ENCODE peak calls at places on chromosomes 4 and X, in five cellular contexts. E, H, U, L and W are unnamed samples. For H3K4me1, the result is how much of the 10 kb centered on the place peaks cover.

GRCh38 chrX:20829665-20830481 is 544.3 kb upstream of the CNKSR2 start:
- DNase-seq in E (peak), L (no peak), H (peak), U (no peak), W (no peak)

GRCh38 chr4:92825186-92825715 is 521.5 kb downstream of the GRID2 start:
- DNase-seq in L (no peak), E (no peak), H (no peak), U (no peak), W (no peak)

GRCh38 chr4:60913026-60913425 is 287.1 kb upstream of the ADGRL3 start:
- DNase-seq in E (no peak), L (no peak), H (no peak), U (no peak), W (no peak)

GRCh38 chr4:20639346-20639745 is 60.9 kb upstream of the PACRGL start:
- DNase-seq in E (no peak), L (no peak), U (no peak), H (no peak), W (no peak)

GRCh38 chrX:113399501-113400192 is 559.0 kb upstream of the AMOT start:
- DNase-seq in H (no peak), E (no peak), L (no peak), U (no peak), W (no peak)

GRCh38 chr4:167234388-167234881 is at the start of gene SPOCK3:
- DNase-seq in L (peak), U (peak), H (peak), E (peak), W (peak)

GRCh38 chr4:181078236-181078635 is 1165.0 kb upstream of the TENM3 start:
- DNase-seq in H (no peak), U (no peak), L (no peak), E (peak), W (no peak)

GRCh38 chrX:23554304-23554703 is 113.0 kb upstream of the PRDX4 start:
- DNase-seq in H (peak), E (peak), U (no peak), L (no peak), W (no peak)

GRCh38 chrX:32155044-32155638 is 1056.2 kb downstream of the DMD start:
- DNase-seq in L (no peak), E (no peak), H (no peak), U (no peak), W (no peak)

GRCh38 chr4:39227906-39228305 is 45.6 kb downstream of the WDR19 start:
- DNase-seq in U (no peak), E (no peak), H (no peak), L (no peak), W (no peak)

GRCh38 chrX:100913111-100913510 is 15.6 kb downstream of the XKRX start:
- DNase-seq in H (no peak), L (no peak), U (no peak), E (no peak), W (no peak)

GRCh38 chrX:43655151-43655676 is 885 bp upstream of the MAOA start:
- DNase-seq in E (peak), U (peak), H (peak), L (peak), W (peak)

GRCh38 chr4:2691313-2691712 is 64.8 kb downstream of the TNIP2 start:
- DNase-seq in L (no peak), E (no peak), U (no peak), H (no peak), W (no peak)

GRCh38 chrX:34943235-34943634 is 639 bp downstream of the FAM47B start:
- DNase-seq in H (no peak), L (no peak), U (no peak), E (no peak), W (peak)

GRCh38 chr4:81814909-81815539 is 343.3 kb upstream of the RASGEF1B start:
- DNase-seq in U (no peak), L (no peak), E (no peak), H (no peak), W (peak)

GRCh38 chr4:133148690-133149363 is at the start of gene PCDH10:
- DNase-seq in E (peak), L (peak), H (peak), U (peak), W (peak)

GRCh38 chr4:33104190-33104773 is 2384.1 kb downstream of the PCDH7 start:
- DNase-seq in U (no peak), H (no peak), L (no peak), E (no peak), W (no peak)

GRCh38 chr4:120692964-120693363 is 229.6 kb downstream of the PRDM5 start:
- DNase-seq in E (peak), L (no peak), U (no peak), H (peak), W (peak)

GRCh38 chrX:118496763-118497079 is 1.1 kb downstream of the DOCK11 start:
- DNase-seq in E (no peak), U (peak), L (no peak), H (no peak), W (no peak)

GRCh38 chr4:11605597-11605996 is 176.9 kb upstream of the HS3ST1 start:
- DNase-seq in U (no peak), L (no peak), H (no peak), E (no peak), W (no peak)

GRCh38 chr4:39621582-39621981 is 17.1 kb downstream of the SMIM14 start:
- DNase-seq in U (peak), E (peak), L (peak), H (no peak), W (peak)

GRCh38 chr4:173511787-173512361 is 18.2 kb downstream of the HAND2 start:
- DNase-seq in U (no peak), E (no peak), H (no peak), L (no peak), W (no peak)

GRCh38 chr4:7813674-7814073 is 126.0 kb downstream of the AFAP1 start:
- DNase-seq in H (no peak), E (peak), L (no peak), U (peak), W (peak)

GRCh38 chrX:124208675-124209074 is 123.8 kb upstream of the TEX13D start:
- DNase-seq in U (no peak), H (no peak), L (peak), E (no peak), W (no peak)

GRCh38 chr4:113825272-113825671 is 63.7 kb upstream of the CAMK2D start:
- DNase-seq in H (no peak), U (no peak), L (no peak), E (no peak), W (no peak)

GRCh38 chr4:82899339-82899738 is 1.2 kb upstream of the THAP9 start:
- DNase-seq in U (no peak), E (no peak), L (no peak), H (no peak), W (no peak)

GRCh38 chr4:107989537-107990386 is at the start of gene HADH:
- DNase-seq in U (peak), L (peak), H (peak), E (peak), W (peak)

GRCh38 chr4:107987916-107988762 is 1.6 kb upstream of the HADH start:
- DNase-seq in H (no peak), L (no peak), E (no peak), U (no peak), W (no peak)

GRCh38 chr4:107991945-107992625 is 2.4 kb downstream of the HADH start:
- DNase-seq in L (no peak), U (no peak), E (no peak), H (no peak), W (no peak)

GRCh38 chr4:107989162-107989536 is 540 bp upstream of the HADH start:
- DNase-seq in E (no peak), U (no peak), L (no peak), H (no peak), W (no peak)

GRCh38 chr4:107988763-107989035 is 990 bp upstream of the HADH start:
- DNase-seq in U (no peak), L (no peak), E (no peak), H (no peak), W (peak)
- H3K4me3 ChIP-seq in U (no peak), L (no peak), E (no peak), H (no peak), W (no peak)

GRCh38 chrX:133926809-133927208 is 58.6 kb downstream of the GPC3 start:
- DNase-seq in U (no peak), E (no peak), L (no peak), H (no peak), W (no peak)
- H3K4me1 ChIP-seq in U (under half), E (under half), L (under half), H (under half), W (under half)

DNA sequence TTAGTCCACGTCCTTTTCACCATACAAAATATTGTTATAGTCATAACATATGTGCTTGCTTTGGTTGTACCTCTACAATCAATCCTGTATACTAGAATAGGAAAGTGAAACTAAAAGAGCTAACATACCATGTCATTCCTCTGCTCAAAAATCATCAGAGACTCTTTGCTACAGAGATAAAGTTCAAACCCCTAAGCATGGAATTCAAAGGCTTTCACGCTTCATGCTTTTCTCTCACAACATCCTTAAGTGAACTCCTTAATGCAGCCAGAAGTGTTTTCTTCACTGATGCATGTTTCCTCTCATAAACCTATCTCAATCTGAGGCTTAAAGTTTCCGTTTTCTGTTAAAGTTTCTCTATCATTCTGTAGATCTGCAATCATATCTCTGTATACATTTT is 744.6 kb upstream of the IGFBP7 start:
- DNase-seq in H (no peak), L (no peak), U (no peak), E (no peak), W (no peak)
- H3K4me3 ChIP-seq in H (no peak), L (no peak), U (no peak), E (no peak), W (no peak)

GRCh38 chrX:103440621-103441020 is 64.3 kb downstream of the BEX3 start:
- DNase-seq in L (no peak), U (no peak), H (no peak), E (no peak), W (no peak)
- H3K4me1 ChIP-seq in L (under half), U (under half), H (under half), E (under half), W (under half)

GRCh38 chr4:824461-825062 is 1.4 kb downstream of the CPLX1 start:
- DNase-seq in E (no peak), H (no peak), L (peak), U (no peak), W (no peak)

GRCh38 chr4:826508-827208 is 729 bp upstream of the CPLX1 start:
- DNase-seq in H (no peak), L (peak), E (no peak), U (no peak), W (peak)

GRCh38 chr4:827209-828081 is 1.5 kb upstream of the CPLX1 start:
- DNase-seq in U (no peak), L (peak), E (no peak), H (no peak), W (no peak)

GRCh38 chr4:825063-825968 is 613 bp downstream of the CPLX1 start:
- DNase-seq in E (no peak), U (no peak), H (no peak), L (peak), W (no peak)

GRCh38 chr4:825969-826330 is at the start of gene CPLX1:
- DNase-seq in E (no peak), U (peak), L (no peak), H (no peak), W (peak)
- H3K4me3 ChIP-seq in E (peak), U (no peak), L (no peak), H (peak), W (no peak)

GRCh38 chrX:121010218-121010617 is 24.7 kb upstream of the CT47A1 start:
- DNase-seq in E (no peak), H (no peak), L (no peak), U (no peak), W (no peak)

GRCh38 chrX:121011254-121011653 is 25.7 kb upstream of the CT47A1 start:
- DNase-seq in E (no peak), L (no peak), U (no peak), H (no peak), W (no peak)

GRCh38 chrX:121014826-121015225 is 29.3 kb upstream of the CT47A1 start:
- DNase-seq in L (no peak), U (no peak), E (no peak), H (no peak), W (no peak)

GRCh38 chrX:121009764-121010163 is 24.2 kb upstream of the CT47A1 start:
- DNase-seq in H (no peak), U (no peak), L (no peak), E (no peak), W (no peak)

GRCh38 chrX:121013897-121014455 is 28.4 kb upstream of the CT47A1 start:
- DNase-seq in U (no peak), L (no peak), H (no peak), E (no peak), W (no peak)
- H3K4me1 ChIP-seq in U (under half), L (under half), H (under half), E (under half), W (under half)

DNA sequence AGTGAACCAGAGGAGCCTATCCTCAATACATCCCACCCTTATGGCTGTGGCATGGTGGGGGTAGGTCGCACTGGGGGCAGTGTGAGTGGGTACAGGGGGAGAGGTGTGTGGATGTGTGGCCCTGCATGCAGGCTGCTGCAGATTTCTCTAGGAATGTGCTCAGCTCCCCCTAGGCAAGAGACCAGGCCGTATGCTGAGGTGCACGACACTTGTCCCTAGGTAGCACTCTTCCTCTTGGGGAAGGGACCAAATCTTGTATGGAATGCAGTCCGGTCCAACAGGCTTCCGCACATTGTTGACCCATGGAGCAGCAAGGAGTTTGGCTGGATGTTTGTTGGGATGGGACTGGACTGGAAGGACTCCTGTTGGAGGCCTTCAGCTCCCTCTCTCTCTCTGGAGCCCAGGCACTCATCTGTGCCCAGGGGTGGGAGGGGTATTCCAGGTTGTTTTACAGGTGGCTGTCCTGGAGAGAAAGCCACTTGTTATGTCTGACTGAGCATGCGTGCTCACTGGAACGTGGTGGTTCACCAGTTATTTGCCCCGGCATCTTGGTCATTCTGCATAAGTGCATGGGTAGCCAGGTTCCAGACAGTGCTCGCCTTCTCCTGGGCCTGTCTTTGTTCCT is 55.1 kb downstream of the NBDY start:
- DNase-seq in E (no peak), U (peak), L (no peak), H (no peak), W (no peak)
- H3K4me3 ChIP-seq in E (no peak), U (no peak), L (no peak), H (no peak), W (no peak)

DNA sequence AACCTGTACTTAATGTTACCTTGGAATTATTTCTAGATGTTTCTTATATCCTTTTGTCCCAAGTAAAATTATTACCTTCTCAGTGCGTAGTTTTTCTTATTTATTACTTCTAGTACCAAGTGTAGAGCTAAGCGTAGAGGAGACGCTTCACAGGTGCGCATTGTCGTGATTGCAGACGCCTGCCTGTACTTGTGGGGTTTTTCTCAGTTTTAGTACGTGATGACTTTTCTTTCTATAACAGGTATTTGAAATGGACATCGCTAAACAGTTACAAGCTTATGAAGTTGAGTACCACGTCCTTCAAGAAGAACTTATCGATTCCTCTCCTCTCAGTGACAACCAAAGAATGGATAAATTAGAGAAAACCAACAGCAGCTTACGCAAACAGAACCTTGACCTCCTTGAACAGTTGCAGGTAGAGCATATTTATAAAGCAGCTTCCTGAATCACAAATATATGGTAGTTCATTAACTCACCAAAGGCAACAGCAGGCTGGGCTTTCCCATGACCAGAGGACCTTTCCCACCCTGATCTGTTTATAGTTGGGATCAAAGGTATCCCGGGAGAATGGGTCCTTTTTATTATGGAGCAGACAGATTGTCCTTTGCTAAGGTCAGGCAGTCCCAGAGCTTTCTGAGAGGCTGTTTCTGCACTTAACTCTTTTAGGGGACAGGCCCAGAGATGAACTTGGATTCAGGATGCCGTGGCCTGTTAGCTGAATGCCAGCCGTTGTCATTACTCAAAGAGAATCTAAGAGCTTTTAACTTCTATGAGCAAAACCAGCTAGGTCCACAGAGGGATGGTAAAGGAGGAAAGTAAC is 172.9 kb downstream of the PTTG2 start:
- DNase-seq in E (no peak), H (no peak), U (no peak), L (no peak), W (peak)
- H3K4me1 ChIP-seq in E (under half), H (under half), U (under half), L (under half), W (under half)